ENCODE peak calls at places on chromosomes 16 and 17, in five cellular contexts. R, V, B, O and H are unnamed samples.

GRCh38 chr16:23296994-23297393 is 5.1 kb upstream of the SCNN1B start:
- DNase-seq in R (no peak), V (peak), B (no peak), O (no peak), H (no peak)

GRCh38 chr17:4548721-4549531 is 6.3 kb downstream of the MYBBP1A start:
- DNase-seq in O (no peak), R (no peak), V (no peak), B (no peak), H (no peak)

GRCh38 chr17:59178266-59178665 is 22.7 kb downstream of the PRR11 start:
- DNase-seq in R (no peak), O (no peak), B (no peak), V (no peak), H (no peak)

GRCh38 chr17:77317091-77317519 is 176.3 kb downstream of the SEC14L1 start:
- DNase-seq in O (peak), R (no peak), V (peak), B (no peak), H (no peak)

GRCh38 chr16:23847938-23848337 is 12.2 kb downstream of the PRKCB start:
- DNase-seq in O (no peak), R (peak), B (peak), V (no peak), H (peak)

GRCh38 chr17:81387235-81388060 is 7.8 kb upstream of the BAHCC1 start:
- DNase-seq in R (no peak), B (no peak), V (peak), O (no peak), H (peak)

GRCh38 chr16:27476240-27476639 is 73.5 kb downstream of the GTF3C1 start:
- DNase-seq in O (no peak), B (no peak), V (no peak), R (no peak), H (no peak)

GRCh38 chr16:57394444-57394843 is 10.1 kb upstream of the CCL17 start:
- DNase-seq in R (no peak), V (no peak), O (peak), B (no peak), H (no peak)

GRCh38 chr17:32341141-32341856 is 674 bp downstream of the C17orf75 start:
- DNase-seq in B (peak), R (peak), O (peak), V (no peak), H (peak)

GRCh38 chr16:58638148-58639036 is 8.8 kb upstream of the CNOT1 start:
- DNase-seq in R (no peak), V (no peak), O (peak), B (no peak), H (no peak)

GRCh38 chr17:48729335-48730239 is 1.0 kb upstream of the HOXB13 start:
- DNase-seq in B (no peak), O (no peak), V (no peak), R (no peak), H (no peak)

GRCh38 chr16:61460020-61460419 is 576.2 kb downstream of the CDH8 start:
- DNase-seq in V (no peak), O (no peak), B (no peak), R (no peak), H (no peak)

GRCh38 chr16:13351222-13351621 is 449.8 kb downstream of the SHISA9 start:
- DNase-seq in R (no peak), B (no peak), V (no peak), O (no peak), H (no peak)

GRCh38 chr16:4093495-4094137 is 22.6 kb downstream of the ADCY9 start:
- DNase-seq in V (no peak), O (no peak), R (no peak), B (no peak), H (no peak)

GRCh38 chr16:67339453-67339852 is 12.8 kb downstream of the LRRC36 start:
- DNase-seq in B (no peak), V (no peak), O (peak), R (no peak), H (no peak)

GRCh38 chr17:67417507-67417906 is 40.4 kb downstream of the PITPNC1 start:
- DNase-seq in O (no peak), B (no peak), V (no peak), R (no peak), H (no peak)

GRCh38 chr16:89827383-89828198 is 684 bp upstream of the SPIRE2 start:
- DNase-seq in R (no peak), B (no peak), O (peak), V (peak), H (no peak)